ENCODE peak calls at places on chromosome 14, in eight cellular contexts. M, Y, K, T, G, Z, L and N are unnamed samples.

GRCh38 chr14:31990959-31991541 is 86.1 kb upstream of the ARHGAP5 start:
- DNase-seq in M (no peak), Y (no peak), K (no peak), T (no peak), G (no peak), Z (no peak), L (peak; percentile 10), N (no peak)

GRCh38 chr14:96067985-96068930 is 29.1 kb downstream of the C14orf132 start:
- DNase-seq in M (no peak), Y (no peak), K (peak; percentile 16), T (no peak), G (no peak), Z (no peak), L (no peak), N (no peak)

GRCh38 chr14:69139743-69140142 is 13.2 kb downstream of the DCAF5 start:
- DNase-seq in M (no peak), Y (no peak), K (no peak), T (no peak), G (no peak), Z (no peak), L (no peak), N (no peak)

GRCh38 chr14:72947366-72948160 is 21.3 kb downstream of the DCAF4 start:
- DNase-seq in M (no peak), Y (no peak), K (no peak), T (no peak), G (no peak), Z (no peak), L (no peak), N (no peak)

GRCh38 chr14:72545411-72546311 is 348.2 kb downstream of the DPF3 start:
- DNase-seq in M (no peak), Y (no peak), K (no peak), T (no peak), G (no peak), Z (no peak), L (no peak), N (no peak)

GRCh38 chr14:104446611-104447010 is 133.0 kb upstream of the C14orf180 start:
- DNase-seq in M (no peak), Y (no peak), K (no peak), T (peak; percentile 24), G (no peak), Z (no peak), L (no peak), N (no peak)

GRCh38 chr14:54207476-54207875 is 189.3 kb upstream of the CDKN3 start:
- DNase-seq in M (no peak), Y (no peak), K (no peak), T (no peak), G (no peak), Z (no peak), L (no peak), N (no peak)

GRCh38 chr14:89495718-89496117 is 78.7 kb upstream of the FOXN3 start:
- DNase-seq in M (no peak), Y (no peak), K (no peak), T (no peak), G (no peak), Z (no peak), L (no peak), N (no peak)

GRCh38 chr14:76514599-76514998 is 138.7 kb downstream of the ESRRB start:
- DNase-seq in M (no peak), Y (no peak), K (no peak), T (no peak), G (no peak), Z (no peak), L (peak; percentile 89), N (no peak)

GRCh38 chr14:53356361-53357150 is 203.4 kb upstream of the DDHD1 start:
- DNase-seq in M (no peak), Y (no peak), K (no peak), T (no peak), G (no peak), Z (no peak), L (no peak), N (no peak)

GRCh38 chr14:58638231-58639205 is 756 bp downstream of the DACT1 start:
- DNase-seq in M (peak; percentile 31), Y (no peak), K (no peak), T (no peak), G (peak; percentile 60), Z (peak; percentile 23), L (peak; percentile 44), N (peak; percentile 46)

GRCh38 chr14:59428581-59429012 is 36.6 kb downstream of the GPR135 start:
- DNase-seq in M (no peak), Y (no peak), K (no peak), T (no peak), G (no peak), Z (no peak), L (no peak), N (no peak)

GRCh38 chr14:24071144-24071697 is at the start of gene CPNE6:
- DNase-seq in M (no peak), Y (no peak), K (peak; percentile 42), T (no peak), G (no peak), Z (no peak), L (no peak), N (no peak)

GRCh38 chr14:54681819-54682261 is 114.9 kb downstream of the SAMD4A start:
- DNase-seq in M (no peak), Y (no peak), K (no peak), T (no peak), G (no peak), Z (no peak), L (peak; percentile 79), N (no peak)

GRCh38 chr14:104975481-104976197 is 2.5 kb downstream of the AHNAK2 start:
- DNase-seq in M (no peak), Y (no peak), K (peak; percentile 49), T (no peak), G (no peak), Z (no peak), L (no peak), N (no peak)

GRCh38 chr14:70555890-70556289 is 21.1 kb upstream of the ADAM20 start:
- DNase-seq in M (peak; percentile 18), Y (no peak), K (no peak), T (no peak), G (no peak), Z (no peak), L (peak; percentile 69), N (no peak)

GRCh38 chr14:103078420-103078749 is 5.6 kb upstream of the LBHD2 start:
- DNase-seq in M (peak; percentile 84), Y (peak; percentile 49), K (peak; percentile 88), T (peak; percentile 80), G (peak; percentile 87), Z (peak; percentile 76), L (peak; percentile 92), N (peak; percentile 79)

GRCh38 chr14:94143239-94143638 is 13.8 kb upstream of the IFI27L2 start:
- DNase-seq in M (no peak), Y (no peak), K (no peak), T (no peak), G (no peak), Z (no peak), L (no peak), N (no peak)

GRCh38 chr14:26527095-26527494 is 70.7 kb downstream of the NOVA1 start:
- DNase-seq in M (no peak), Y (no peak), K (no peak), T (no peak), G (no peak), Z (no peak), L (no peak), N (no peak)

GRCh38 chr14:51616724-51617409 is 34.8 kb upstream of the FRMD6 start:
- DNase-seq in M (peak; percentile 71), Y (no peak), K (no peak), T (peak; percentile 37), G (no peak), Z (no peak), L (no peak), N (no peak)

DNA sequence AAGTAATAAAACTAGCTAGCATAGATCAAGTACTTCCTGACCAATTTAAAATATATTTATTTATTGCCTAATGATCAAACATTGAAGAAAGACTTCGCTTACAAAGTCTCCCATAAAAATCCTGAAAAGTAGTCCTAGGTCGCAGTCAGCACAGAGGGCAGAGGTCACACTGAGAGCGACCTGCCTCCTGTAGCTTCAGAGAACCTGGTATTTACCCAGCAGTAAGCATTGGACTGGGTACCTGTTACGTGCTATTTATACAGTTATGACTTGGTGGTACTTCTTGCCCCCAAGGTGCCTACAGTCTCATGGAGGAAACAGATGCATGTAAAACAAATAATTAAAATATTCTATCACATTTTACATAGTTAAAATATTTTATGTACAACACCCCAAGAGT is 274.1 kb upstream of the G2E3 start:
- DNase-seq in M (no peak), Y (no peak), K (no peak), T (no peak), G (no peak), Z (no peak), L (no peak), N (no peak)
- H3K4me1 ChIP-seq in M (no peaks in the 10 kb centered on the region), Y (no peaks in the 10 kb centered on the region), K (no peaks in the 10 kb centered on the region), T (no peaks in the 10 kb centered on the region), G (no peaks in the 10 kb centered on the region), Z (no peaks in the 10 kb centered on the region), L (no peaks in the 10 kb centered on the region), N (no peaks in the 10 kb centered on the region)

DNA sequence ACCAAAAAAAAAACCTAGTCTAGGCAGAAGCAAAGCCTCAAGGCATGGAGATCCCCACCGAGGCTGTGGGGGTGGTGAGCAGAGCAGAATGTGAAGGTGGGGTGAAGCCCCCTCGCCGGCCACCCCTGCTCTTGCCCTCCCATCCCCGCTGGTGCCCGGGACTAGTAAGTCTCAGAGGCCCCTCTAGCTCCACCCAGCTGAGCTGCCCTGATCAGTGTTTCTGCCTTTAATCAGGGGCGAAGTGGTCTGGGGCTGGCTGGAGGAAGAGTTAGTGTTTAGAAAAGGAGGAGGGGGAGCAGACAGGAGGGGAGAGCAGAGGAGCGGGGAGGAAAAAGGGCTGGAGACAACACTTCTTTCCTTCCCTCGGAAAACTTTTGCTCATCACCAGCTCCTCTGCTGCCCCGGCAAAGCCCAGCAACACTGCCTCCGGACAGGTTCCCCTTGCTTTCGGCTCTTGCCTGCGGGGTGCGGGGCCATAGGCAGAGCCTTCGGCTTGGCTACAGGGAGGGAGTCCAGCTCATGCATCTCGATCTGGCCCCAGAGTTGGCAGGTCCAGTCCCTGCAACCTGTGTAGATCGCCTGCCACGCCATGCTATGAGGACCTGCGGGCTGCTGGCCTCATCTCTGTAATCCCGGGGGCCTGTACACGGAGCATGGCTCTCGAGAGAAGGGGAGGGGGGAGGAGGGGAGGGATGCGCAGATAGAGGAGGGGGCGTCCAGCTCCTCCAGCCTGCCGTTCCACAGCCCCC is 3.4 kb upstream of the DLK1 start:
- DNase-seq in M (no peak), Y (no peak), K (no peak), T (no peak), G (peak; percentile 12), Z (no peak), L (no peak), N (no peak)
- H3K4me1 ChIP-seq in M (no peaks in the 10 kb centered on the region), Y (no peaks in the 10 kb centered on the region), K (no peaks in the 10 kb centered on the region), T (no peaks in the 10 kb centered on the region), G (no peaks in the 10 kb centered on the region), Z (no peaks in the 10 kb centered on the region), L (peaks cover 6% of the 10 kb centered on the region), N (no peaks in the 10 kb centered on the region)

GRCh38 chr14:90572461-90573150 is 175.8 kb downstream of the CALM1 start:
- DNase-seq in M (no peak), Y (no peak), K (no peak), T (no peak), G (peak; percentile 24), Z (no peak), L (no peak), N (no peak)
- H3K4me1 ChIP-seq in M (no peaks in the 10 kb centered on the region), Y (no peaks in the 10 kb centered on the region), K (no peaks in the 10 kb centered on the region), T (no peaks in the 10 kb centered on the region), G (peaks cover 39% of the 10 kb centered on the region), Z (peaks cover 33% of the 10 kb centered on the region), L (no peaks in the 10 kb centered on the region), N (no peaks in the 10 kb centered on the region)

DNA sequence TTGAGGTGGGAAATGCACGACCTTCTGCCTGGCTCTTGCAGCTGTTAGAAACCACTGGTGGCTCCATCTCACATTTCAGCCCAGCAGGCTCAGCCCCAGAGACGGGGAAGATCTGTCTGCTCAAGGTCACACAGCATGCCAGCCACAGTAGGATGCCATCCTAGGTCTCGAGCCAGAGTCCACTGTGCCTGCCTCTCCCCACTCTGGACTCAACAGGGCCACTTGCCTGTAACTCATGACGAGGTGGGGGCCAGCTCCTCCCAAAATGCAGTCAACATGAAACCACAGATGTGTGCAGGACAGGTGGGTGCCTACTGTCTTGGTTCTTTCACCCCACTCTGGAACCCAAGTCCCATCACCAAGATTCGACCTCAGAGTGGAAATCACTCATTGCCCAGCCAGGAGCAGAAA is 23.2 kb downstream of the BCL11B start:
- DNase-seq in M (no peak), Y (no peak), K (peak; percentile 6), T (no peak), G (no peak), Z (no peak), L (no peak), N (no peak)
- H3K4me1 ChIP-seq in M (no peaks in the 10 kb centered on the region), Y (peaks cover 93% of the 10 kb centered on the region), K (no peaks in the 10 kb centered on the region), T (no peaks in the 10 kb centered on the region), G (no peaks in the 10 kb centered on the region), Z (peaks cover 4% of the 10 kb centered on the region), L (peaks cover 84% of the 10 kb centered on the region), N (peaks cover 85% of the 10 kb centered on the region)